ENCODE peak calls at places on chromosomes 5 and 9, in six cellular contexts. W is tibial nerve; Y is stimulated activated CD4-positive, alpha-beta T cell treated with anti-CD3 and anti-CD28 coated beads, Interleukin-2, amount 100 ng/mL, for 48 hours; T is substantia nigra; V is naive thymus-derived CD8-positive, alpha-beta T cell; R is HTR-8/SVneo. E is an unnamed sample.

GRCh38 chr5:168433982-168434381 is 52.3 kb upstream of the RARS1 start:
- DNase-seq in V (no peak), T (no peak), R (no peak), Y (no peak), W (no peak), E (peak)

GRCh38 chr9:10260501-10260900 is 352.3 kb downstream of the PTPRD start:
- DNase-seq in T (no peak), W (no peak), R (no peak), V (no peak), Y (no peak), E (no peak)

GRCh38 chr5:144374637-144375036 is 204.0 kb downstream of the KCTD16 start:
- DNase-seq in R (no peak), Y (no peak), V (no peak), T (no peak), W (no peak), E (no peak)

GRCh38 chr9:13244190-13244589 is 35.3 kb downstream of the MPDZ start:
- DNase-seq in T (no peak), W (no peak), V (no peak), R (no peak), Y (no peak), E (no peak)

GRCh38 chr5:124519396-124519795 is 227.0 kb downstream of the ZNF608 start:
- DNase-seq in T (no peak), Y (no peak), W (no peak), V (no peak), R (no peak), E (no peak)

GRCh38 chr9:2765250-2765880 is 48.1 kb downstream of the KCNV2 start:
- DNase-seq in Y (no peak), V (no peak), T (no peak), R (no peak), W (no peak), E (no peak)

GRCh38 chr9:105252405-105252756 is 7.9 kb downstream of the SLC44A1 start:
- DNase-seq in Y (no peak), R (no peak), V (no peak), T (no peak), W (no peak), E (no peak)

GRCh38 chr5:124677376-124677998 is 69.0 kb downstream of the ZNF608 start:
- DNase-seq in T (no peak), R (no peak), Y (no peak), W (no peak), V (no peak), E (peak)

GRCh38 chr9:89863141-89863540 is 258.3 kb downstream of the GADD45G start:
- DNase-seq in V (no peak), R (no peak), W (no peak), Y (no peak), T (no peak), E (no peak)

GRCh38 chr9:123073991-123074422 is 40.5 kb downstream of the GPR21 start:
- DNase-seq in Y (no peak), R (no peak), V (no peak), T (no peak), W (no peak), E (no peak)

GRCh38 chr5:149733129-149733900 is 3.2 kb downstream of the PPARGC1B start:
- DNase-seq in Y (no peak), R (no peak), W (no peak), T (no peak), V (no peak), E (no peak)

GRCh38 chr5:103674739-103675138 is 112.2 kb upstream of the NUDT12 start:
- DNase-seq in Y (no peak), W (no peak), T (no peak), V (no peak), R (no peak), E (no peak)

GRCh38 chr5:140966293-140967225 is at the start of gene PCDHAC2:
- DNase-seq in V (no peak), T (peak), W (no peak), R (peak), Y (no peak), E (peak)

GRCh38 chr5:20559845-20560244 is 571.8 kb upstream of the CDH18 start:
- DNase-seq in R (no peak), T (no peak), W (no peak), V (no peak), Y (no peak), E (no peak)

GRCh38 chr9:69585571-69585970 is 86.6 kb downstream of the APBA1 start:
- DNase-seq in R (no peak), Y (no peak), T (no peak), W (no peak), V (no peak), E (no peak)

GRCh38 chr5:96962540-96962991 is 26.7 kb downstream of the LNPEP start:
- DNase-seq in Y (no peak), W (no peak), T (no peak), R (no peak), V (no peak), E (no peak)

GRCh38 chr5:7849531-7850240 is 1.2 kb downstream of the CFAP90 start:
- DNase-seq in T (no peak), W (no peak), R (no peak), V (no peak), Y (no peak), E (no peak)

GRCh38 chr9:132588098-132588497 is 5.7 kb downstream of the BARHL1 start:
- DNase-seq in Y (no peak), W (no peak), R (no peak), V (no peak), T (no peak), E (no peak)

GRCh38 chr9:101601904-101602765 is 7.4 kb upstream of the PPP3R2 start:
- DNase-seq in R (peak), V (no peak), Y (no peak), T (peak), W (peak), E (peak)

GRCh38 chr9:120915854-120916495 is 10.6 kb downstream of the TRAF1 start:
- DNase-seq in T (no peak), Y (no peak), R (no peak), V (peak), W (no peak), E (no peak)

E was measured in hippocampal formation.